ENCODE peak calls at places on chromosomes 16 and 17, in eight cellular contexts. K, T, C, I, X, O, L and A are unnamed samples.

GRCh38 chr16:66881014-66881417 is 701 bp downstream of the PDP2 start:
- DNase-seq in K (no peak), T (no peak), C (no peak), I (no peak), X (no peak), O (no peak), L (peak; percentile 22), A (no peak)

GRCh38 chr17:64200080-64201042 is 62.7 kb downstream of the TEX2 start:
- DNase-seq in K (no peak), T (no peak), C (no peak), I (peak; percentile 24), X (no peak), O (no peak), L (no peak), A (peak; percentile 23)

GRCh38 chr16:84595052-84595481 is 22.8 kb downstream of the COTL1 start:
- DNase-seq in K (no peak), T (no peak), C (peak; percentile 30), I (no peak), X (no peak), O (no peak), L (no peak), A (no peak)

GRCh38 chr16:24775455-24775854 is 46.0 kb downstream of the TNRC6A start:
- DNase-seq in K (no peak), T (peak; percentile 23), C (peak; percentile 64), I (no peak), X (no peak), O (no peak), L (no peak), A (no peak)

GRCh38 chr17:39462644-39463375 is 1.5 kb downstream of the CDK12 start:
- DNase-seq in K (no peak), T (no peak), C (peak; percentile 17), I (no peak), X (no peak), O (peak; percentile 59), L (no peak), A (peak; percentile 10)

GRCh38 chr17:13593757-13594156 is 8.0 kb downstream of the HS3ST3A1 start:
- DNase-seq in K (no peak), T (no peak), C (no peak), I (no peak), X (no peak), O (no peak), L (no peak), A (no peak)

GRCh38 chr16:1541293-1542165 is 8.1 kb downstream of the TMEM204 start:
- DNase-seq in K (no peak), T (no peak), C (no peak), I (no peak), X (no peak), O (no peak), L (no peak), A (no peak)

GRCh38 chr17:82658796-82659452 is 10.7 kb upstream of the WDR45B start:
- DNase-seq in K (no peak), T (no peak), C (no peak), I (no peak), X (no peak), O (no peak), L (no peak), A (no peak)

GRCh38 chr16:86022381-86022960 is 123.5 kb downstream of the IRF8 start:
- DNase-seq in K (no peak), T (no peak), C (no peak), I (no peak), X (no peak), O (no peak), L (no peak), A (no peak)

GRCh38 chr16:19240494-19240893 is 45.0 kb upstream of the CLEC19A start:
- DNase-seq in K (no peak), T (no peak), C (no peak), I (no peak), X (no peak), O (no peak), L (no peak), A (no peak)

GRCh38 chr16:68200120-68200783 is 35.7 kb downstream of the ESRP2 start:
- DNase-seq in K (no peak), T (no peak), C (no peak), I (peak; percentile 28), X (peak; percentile 19), O (peak; percentile 11), L (no peak), A (no peak)

GRCh38 chr17:72764632-72765041 is 327.9 kb downstream of the SLC39A11 start:
- DNase-seq in K (no peak), T (no peak), C (no peak), I (no peak), X (no peak), O (no peak), L (no peak), A (no peak)

GRCh38 chr17:57714660-57715059 is 30.4 kb downstream of the CCDC182 start:
- DNase-seq in K (no peak), T (no peak), C (no peak), I (no peak), X (no peak), O (no peak), L (no peak), A (no peak)

GRCh38 chr17:19781488-19782458 is 33.7 kb upstream of the ALDH3A1 start:
- DNase-seq in K (no peak), T (no peak), C (no peak), I (no peak), X (no peak), O (no peak), L (no peak), A (no peak)

GRCh38 chr17:50634123-50634914 is at the start of gene ABCC3:
- DNase-seq in K (no peak), T (peak; percentile 80), C (peak; percentile 85), I (no peak), X (peak; percentile 68), O (peak; percentile 84), L (no peak), A (no peak)

GRCh38 chr17:50213026-50214015 is 11.9 kb upstream of the COL1A1 start:
- DNase-seq in K (no peak), T (peak; percentile 63), C (no peak), I (peak; percentile 80), X (no peak), O (peak; percentile 38), L (no peak), A (peak; percentile 86)

GRCh38 chr17:60599220-60599619 is 773 bp upstream of the PPM1D start:
- DNase-seq in K (no peak), T (peak; percentile 23), C (no peak), I (peak; percentile 38), X (no peak), O (no peak), L (no peak), A (no peak)

GRCh38 chr17:40124279-40125141 is 2.7 kb downstream of the MSL1 start:
- DNase-seq in K (no peak), T (no peak), C (no peak), I (no peak), X (no peak), O (peak; percentile 61), L (no peak), A (no peak)

GRCh38 chr16:11612110-11612981 is 25.6 kb upstream of the LITAF start:
- DNase-seq in K (peak; percentile 7), T (peak; percentile 59), C (peak; percentile 86), I (no peak), X (peak; percentile 63), O (peak; percentile 95), L (no peak), A (peak; percentile 44)